ENCODE peak calls at places on chromosomes 7 and 10, in ten cellular contexts. G, W, M, U, S, K, A, O, V and Q are unnamed samples.

GRCh38 chr7:514651-515598 is 4.7 kb downstream of the PDGFA start:
- DNase-seq in G (no peak), W (no peak), M (no peak), U (no peak), S (peak), K (no peak), A (no peak), O (peak), V (no peak), Q (no peak)

GRCh38 chr7:457814-458510 is 61.7 kb downstream of the PDGFA start:
- DNase-seq in G (no peak), W (no peak), M (no peak), U (no peak), S (no peak), K (no peak), A (no peak), O (no peak), V (no peak), Q (no peak)

GRCh38 chr7:22090107-22090506 is 144.4 kb upstream of the CDCA7L start:
- DNase-seq in G (no peak), W (no peak), M (no peak), U (no peak), S (no peak), K (no peak), A (no peak), O (no peak), V (no peak), Q (no peak)

GRCh38 chr7:51430480-51431086 is 114.0 kb upstream of the COBL start:
- DNase-seq in G (peak), W (peak), M (peak), U (no peak), S (peak), K (peak), A (no peak), O (peak), V (peak), Q (peak)

GRCh38 chr7:133795061-133795460 is 332.1 kb upstream of the LRGUK start:
- DNase-seq in G (no peak), W (no peak), M (no peak), U (no peak), S (no peak), K (no peak), A (no peak), O (no peak), V (no peak), Q (no peak)

GRCh38 chr10:79179404-79180309 is 110.9 kb downstream of the ZMIZ1 start:
- DNase-seq in G (no peak), W (no peak), M (peak), U (no peak), S (no peak), K (peak), A (no peak), O (peak), V (no peak), Q (peak)

GRCh38 chr10:10734356-10735064 is 283.2 kb upstream of the CELF2 start:
- DNase-seq in G (no peak), W (no peak), M (no peak), U (no peak), S (no peak), K (no peak), A (no peak), O (no peak), V (no peak), Q (no peak)

GRCh38 chr7:29989257-29989995 is at the start of gene SCRN1:
- DNase-seq in G (peak), W (no peak), M (peak), U (no peak), S (peak), K (peak), A (no peak), O (peak), V (no peak), Q (peak)

GRCh38 chr10:93630609-93631320 is 18.4 kb downstream of the PDE6C start:
- DNase-seq in G (no peak), W (no peak), M (no peak), U (peak), S (no peak), K (no peak), A (no peak), O (no peak), V (no peak), Q (no peak)

GRCh38 chr10:15141136-15142067 is 27.1 kb downstream of the NMT2 start:
- DNase-seq in G (no peak), W (no peak), M (no peak), U (no peak), S (no peak), K (no peak), A (no peak), O (no peak), V (no peak), Q (peak)

GRCh38 chr7:148135106-148135505 is 455.5 kb upstream of the C7orf33 start:
- DNase-seq in G (no peak), W (no peak), M (no peak), U (no peak), S (no peak), K (no peak), A (no peak), O (no peak), V (peak), Q (no peak)

GRCh38 chr10:43861966-43862751 is 213.5 kb upstream of the ZNF32 start:
- DNase-seq in G (peak), W (no peak), M (no peak), U (no peak), S (no peak), K (no peak), A (no peak), O (no peak), V (peak), Q (no peak)

GRCh38 chr10:78436706-78437406 is 403.2 kb downstream of the RPS24 start:
- DNase-seq in G (no peak), W (no peak), M (no peak), U (no peak), S (no peak), K (no peak), A (no peak), O (no peak), V (no peak), Q (no peak)

GRCh38 chr7:124251616-124252015 is 218.7 kb upstream of the TMEM229A start:
- DNase-seq in G (peak), W (no peak), M (no peak), U (no peak), S (no peak), K (no peak), A (no peak), O (no peak), V (no peak), Q (no peak)

GRCh38 chr7:11237742-11238141 is 264.1 kb downstream of the PHF14 start:
- DNase-seq in G (no peak), W (no peak), M (no peak), U (no peak), S (no peak), K (no peak), A (no peak), O (no peak), V (no peak), Q (no peak)

GRCh38 chr10:88286030-88286429 is 297.1 kb downstream of the RNLS start:
- DNase-seq in G (no peak), W (no peak), M (no peak), U (no peak), S (no peak), K (no peak), A (no peak), O (no peak), V (no peak), Q (no peak)

GRCh38 chr10:96681493-96681892 is 38.8 kb downstream of the PIK3AP1 start:
- DNase-seq in G (no peak), W (no peak), M (no peak), U (no peak), S (no peak), K (no peak), A (no peak), O (no peak), V (no peak), Q (no peak)

GRCh38 chr10:36725581-36726520 is 399.5 kb upstream of the ANKRD30A start:
- DNase-seq in G (peak), W (no peak), M (peak), U (no peak), S (peak), K (peak), A (no peak), O (peak), V (peak), Q (no peak)

GRCh38 chr10:3091346-3091787 is 24.0 kb downstream of the PFKP start:
- DNase-seq in G (peak), W (no peak), M (no peak), U (peak), S (no peak), K (no peak), A (no peak), O (no peak), V (peak), Q (no peak)

GRCh38 chr7:51144178-51144577 is 172.4 kb downstream of the COBL start:
- DNase-seq in G (no peak), W (no peak), M (no peak), U (no peak), S (no peak), K (no peak), A (no peak), O (no peak), V (no peak), Q (no peak)

GRCh38 chr10:16594106-16594505 is 72.4 kb upstream of the C1QL3 start:
- DNase-seq in G (no peak), W (no peak), M (no peak), U (no peak), S (no peak), K (peak), A (no peak), O (no peak), V (no peak), Q (no peak)

GRCh38 chr7:37570145-37570544 is 113.4 kb upstream of the GPR141 start:
- DNase-seq in G (no peak), W (no peak), M (no peak), U (no peak), S (no peak), K (no peak), A (no peak), O (no peak), V (no peak), Q (no peak)

GRCh38 chr10:117131390-117132327 is 6.4 kb downstream of the VAX1 start:
- DNase-seq in G (no peak), W (no peak), M (peak), U (no peak), S (no peak), K (no peak), A (no peak), O (no peak), V (no peak), Q (no peak)

GRCh38 chr7:24840543-24840942 is 83.3 kb upstream of the GSDME start:
- DNase-seq in G (peak), W (no peak), M (no peak), U (no peak), S (no peak), K (no peak), A (no peak), O (no peak), V (no peak), Q (no peak)